ENCODE peak calls at places on chromosomes 2 and 18, in seven cellular contexts. One of them, this sample, is unnamed.

GRCh38 chr2:26887142-26887541 is 39.2 kb downstream of the DPYSL5 start:
- DNase-seq in WTC11: no peak
- DNase-seq in HepG2: no peak
- DNase-seq in A549: no peak
- DNase-seq in NB4: peak
- DNase-seq in SK-N-SH: no peak
- DNase-seq in K562: no peak
- DNase-seq in this sample: no peak

GRCh38 chr18:69727912-69728572 is 219.6 kb downstream of the CD226 start:
- DNase-seq in K562: no peak
- DNase-seq in WTC11: no peak
- DNase-seq in A549: no peak
- DNase-seq in NB4: no peak
- DNase-seq in HepG2: no peak
- DNase-seq in SK-N-SH: no peak
- DNase-seq in this sample: no peak

GRCh38 chr18:43869451-43870008 is 592.2 kb upstream of the SYT4 start:
- DNase-seq in WTC11: no peak
- DNase-seq in A549: no peak
- DNase-seq in NB4: no peak
- DNase-seq in SK-N-SH: no peak
- DNase-seq in HepG2: no peak
- DNase-seq in K562: no peak
- DNase-seq in this sample: no peak

GRCh38 chr2:28678175-28678855 is 73.3 kb upstream of the PPP1CB start:
- DNase-seq in WTC11: no peak
- DNase-seq in SK-N-SH: no peak
- DNase-seq in HepG2: no peak
- DNase-seq in K562: no peak
- DNase-seq in NB4: no peak
- DNase-seq in A549: no peak
- DNase-seq in this sample: no peak

GRCh38 chr2:210558708-210559107 is 2.3 kb downstream of the CPS1 start:
- DNase-seq in WTC11: no peak
- DNase-seq in NB4: no peak
- DNase-seq in SK-N-SH: no peak
- DNase-seq in A549: peak
- DNase-seq in K562: no peak
- DNase-seq in HepG2: no peak
- DNase-seq in this sample: no peak

GRCh38 chr2:23681356-23682140 is 245.4 kb downstream of the ATAD2B start:
- DNase-seq in A549: no peak
- DNase-seq in NB4: no peak
- DNase-seq in HepG2: no peak
- DNase-seq in SK-N-SH: no peak
- DNase-seq in WTC11: no peak
- DNase-seq in K562: no peak
- DNase-seq in this sample: no peak

GRCh38 chr2:128308284-128308731 is 10.4 kb downstream of the HS6ST1 start:
- DNase-seq in NB4: no peak
- DNase-seq in SK-N-SH: no peak
- DNase-seq in HepG2: no peak
- DNase-seq in A549: no peak
- DNase-seq in WTC11: no peak
- DNase-seq in K562: no peak
- DNase-seq in this sample: no peak

GRCh38 chr2:231347081-231347480 is 48.4 kb upstream of the B3GNT7 start:
- DNase-seq in WTC11: no peak
- DNase-seq in A549: no peak
- DNase-seq in HepG2: no peak
- DNase-seq in SK-N-SH: peak
- DNase-seq in K562: no peak
- DNase-seq in NB4: no peak
- DNase-seq in this sample: no peak

GRCh38 chr18:48693625-48694262 is 154.9 kb downstream of the CTIF start:
- DNase-seq in SK-N-SH: no peak
- DNase-seq in K562: peak
- DNase-seq in NB4: no peak
- DNase-seq in HepG2: no peak
- DNase-seq in WTC11: no peak
- DNase-seq in A549: no peak
- DNase-seq in this sample: no peak

GRCh38 chr18:22796069-22796468 is 137.1 kb upstream of the RBBP8 start:
- DNase-seq in K562: no peak
- DNase-seq in A549: no peak
- DNase-seq in SK-N-SH: no peak
- DNase-seq in WTC11: no peak
- DNase-seq in HepG2: no peak
- DNase-seq in NB4: no peak
- DNase-seq in this sample: no peak

GRCh38 chr2:26564121-26564520 is 77.0 kb downstream of the CIB4 start:
- DNase-seq in NB4: no peak
- DNase-seq in SK-N-SH: no peak
- DNase-seq in HepG2: no peak
- DNase-seq in WTC11: no peak
- DNase-seq in K562: no peak
- DNase-seq in A549: no peak
- DNase-seq in this sample: no peak

GRCh38 chr18:36640005-36640952 is 188.5 kb downstream of the TPGS2 start:
- DNase-seq in HepG2: no peak
- DNase-seq in A549: no peak
- DNase-seq in SK-N-SH: no peak
- DNase-seq in K562: no peak
- DNase-seq in WTC11: no peak
- DNase-seq in NB4: no peak
- DNase-seq in this sample: no peak

GRCh38 chr2:228039752-228040534 is 141.5 kb downstream of the SPHKAP start:
- DNase-seq in SK-N-SH: peak
- DNase-seq in K562: peak
- DNase-seq in NB4: peak
- DNase-seq in A549: peak
- DNase-seq in WTC11: no peak
- DNase-seq in HepG2: peak
- DNase-seq in this sample: no peak

GRCh38 chr2:203399031-203399430 is 70.8 kb downstream of the ABI2 start:
- DNase-seq in A549: no peak
- DNase-seq in HepG2: no peak
- DNase-seq in K562: no peak
- DNase-seq in NB4: no peak
- DNase-seq in WTC11: no peak
- DNase-seq in SK-N-SH: no peak
- DNase-seq in this sample: no peak

GRCh38 chr18:54086046-54086802 is 138.2 kb downstream of the MBD2 start:
- DNase-seq in K562: no peak
- DNase-seq in SK-N-SH: no peak
- DNase-seq in HepG2: no peak
- DNase-seq in A549: no peak
- DNase-seq in NB4: peak
- DNase-seq in WTC11: no peak
- DNase-seq in this sample: peak

DNA sequence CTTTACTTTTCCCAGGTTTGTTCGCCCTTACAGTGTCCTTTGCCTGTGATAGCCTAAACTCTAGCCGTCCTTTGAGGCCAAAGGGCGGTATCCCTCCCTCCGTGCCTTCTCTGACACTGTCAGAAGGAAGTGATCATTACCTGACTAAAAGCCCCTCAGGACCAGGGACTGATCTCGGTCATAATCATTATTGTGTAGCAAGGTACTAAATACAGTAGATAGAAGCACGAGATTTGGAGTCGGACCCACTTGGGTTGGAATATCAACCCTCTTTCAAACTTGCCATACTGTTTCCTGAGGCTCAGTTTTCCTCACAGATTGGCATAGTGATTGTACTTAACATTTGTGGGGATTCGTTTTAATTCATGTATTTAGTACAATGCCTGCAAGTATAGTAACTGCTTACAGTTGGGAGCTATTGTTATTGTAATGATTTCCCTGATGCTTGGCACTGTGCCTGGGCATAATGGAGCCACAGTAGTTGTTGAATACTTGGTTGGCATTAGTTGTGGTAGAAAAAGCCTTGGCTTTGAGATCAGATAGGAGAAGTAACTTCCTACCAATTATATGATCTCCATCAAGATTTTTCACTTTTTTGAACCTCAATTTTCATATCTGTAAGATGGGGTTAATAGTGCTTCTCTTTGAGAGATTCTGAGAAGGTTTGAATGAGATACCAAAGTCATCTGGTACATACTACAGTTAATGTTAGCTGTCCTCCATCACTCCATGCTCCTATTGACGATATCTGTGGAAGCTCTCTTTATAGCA is 836 bp downstream of the STK11IP start:
- DNase-seq in WTC11: no peak
- DNase-seq in SK-N-SH: no peak
- DNase-seq in NB4: no peak
- DNase-seq in K562: no peak
- DNase-seq in HepG2: no peak
- DNase-seq in A549: no peak
- DNase-seq in this sample: no peak
- TF ChIP-seq MAX in WTC11: no peak
- TF ChIP-seq MAX in SK-N-SH: no peak
- TF ChIP-seq MAX in NB4: no peak
- TF ChIP-seq MAX in K562: no peak
- TF ChIP-seq MAX in HepG2: no peak
- TF ChIP-seq MAX in A549: no peak
- TF ChIP-seq MAX in this sample: no peak

GRCh38 chr2:145682536-145683157 is 1162.7 kb upstream of the ZEB2 start:
- DNase-seq in K562: no peak
- DNase-seq in SK-N-SH: no peak
- DNase-seq in A549: no peak
- DNase-seq in HepG2: no peak
- DNase-seq in NB4: peak
- DNase-seq in WTC11: no peak
- DNase-seq in this sample: no peak
- TF ChIP-seq MAX in K562: no peak
- TF ChIP-seq MAX in SK-N-SH: no peak
- TF ChIP-seq MAX in A549: no peak
- TF ChIP-seq MAX in HepG2: no peak
- TF ChIP-seq MAX in NB4: no peak
- TF ChIP-seq MAX in WTC11: no peak
- TF ChIP-seq MAX in this sample: no peak

DNA sequence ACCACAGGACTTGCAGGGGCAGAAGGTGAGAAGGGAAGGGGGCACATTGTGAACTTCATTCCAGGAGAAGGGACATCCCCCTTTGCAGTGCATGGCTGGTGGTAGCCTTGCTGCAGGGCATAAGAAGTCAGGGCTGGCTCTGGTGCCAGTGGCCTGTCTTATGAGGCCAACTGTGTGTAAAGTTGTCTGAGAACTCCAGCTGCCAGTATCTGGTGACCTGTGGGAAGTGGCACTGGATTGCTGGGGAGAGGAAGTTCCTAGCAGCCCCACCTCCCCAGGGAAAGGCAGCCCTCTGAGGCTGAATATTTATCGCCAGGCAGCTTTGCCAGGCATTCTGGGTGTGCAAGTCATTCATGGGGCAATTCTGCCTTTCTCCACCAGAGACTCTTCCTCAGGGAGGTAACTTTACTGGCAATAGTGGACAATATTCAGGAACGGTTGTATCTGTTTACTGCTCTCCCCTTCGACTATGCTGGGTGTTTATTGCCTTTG is 12.2 kb downstream of the TRPM8 start:
- DNase-seq in SK-N-SH: no peak
- DNase-seq in WTC11: peak
- DNase-seq in HepG2: no peak
- DNase-seq in A549: peak
- DNase-seq in NB4: peak
- DNase-seq in K562: no peak
- DNase-seq in this sample: no peak
- TF ChIP-seq MAX in SK-N-SH: no peak
- TF ChIP-seq MAX in WTC11: no peak
- TF ChIP-seq MAX in HepG2: no peak
- TF ChIP-seq MAX in A549: no peak
- TF ChIP-seq MAX in NB4: no peak
- TF ChIP-seq MAX in K562: no peak
- TF ChIP-seq MAX in this sample: no peak

DNA sequence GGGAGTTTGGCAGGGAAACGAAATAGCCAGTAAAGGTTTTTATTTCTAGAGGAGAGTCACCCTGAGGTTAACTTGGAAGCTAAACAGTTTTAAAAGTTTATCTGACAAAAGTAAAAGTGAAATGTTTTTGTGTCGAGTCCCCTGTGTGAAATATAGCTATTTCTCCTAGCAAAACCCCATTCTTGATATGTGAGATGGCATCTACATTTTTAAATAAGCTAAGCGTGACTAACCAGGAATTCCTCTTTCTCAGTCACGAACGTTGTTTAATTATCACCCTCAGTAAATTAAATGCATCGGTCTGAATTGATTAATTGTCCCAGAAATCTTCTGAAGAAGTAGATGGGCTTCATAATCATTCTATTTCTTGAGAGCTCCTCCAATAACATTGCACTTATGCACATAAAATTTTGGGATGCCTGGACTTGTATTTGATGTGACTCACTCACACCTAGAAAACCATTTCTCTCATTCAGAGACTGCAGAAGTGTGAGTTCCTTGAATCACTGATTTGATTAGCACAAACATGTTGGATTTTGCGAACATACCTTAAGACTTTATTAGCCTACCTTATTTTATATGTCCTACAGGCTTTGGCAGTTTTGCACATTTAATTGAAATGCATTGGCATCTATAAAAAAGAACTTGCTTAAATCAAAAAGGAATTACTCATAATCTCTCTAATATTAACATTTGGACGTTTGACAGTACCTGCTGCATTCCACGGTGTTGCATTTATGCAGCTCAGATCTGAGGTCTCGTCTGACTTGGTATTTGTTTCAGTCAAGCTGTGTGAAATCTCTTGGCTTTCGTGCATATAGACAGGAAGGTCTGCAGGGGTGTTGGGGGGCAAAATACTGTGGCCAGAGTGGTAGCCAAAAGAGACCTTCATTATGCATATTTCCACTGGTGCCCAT is 475.2 kb downstream of the EPHA4 start:
- DNase-seq in SK-N-SH: no peak
- DNase-seq in HepG2: no peak
- DNase-seq in NB4: no peak
- DNase-seq in K562: no peak
- DNase-seq in A549: no peak
- DNase-seq in WTC11: no peak
- DNase-seq in this sample: no peak
- TF ChIP-seq MAX in SK-N-SH: no peak
- TF ChIP-seq MAX in HepG2: no peak
- TF ChIP-seq MAX in NB4: no peak
- TF ChIP-seq MAX in K562: no peak
- TF ChIP-seq MAX in A549: no peak
- TF ChIP-seq MAX in WTC11: no peak
- TF ChIP-seq MAX in this sample: no peak

This sample was measured in GM12878.